ENCODE peak calls at places on chromosomes 6 and 20, in ten cellular contexts. P is AG09309; V is NCI-H2171 treated with DMSO at 0.1 percent for 48 hours; D is G401; F is NCI-H1417; T is AG08396; O is CD4-positive, alpha-beta T cell; H is non-pigmented ciliary epithelial cell; S is amniotic stem cell; C is epithelial cell of esophagus. Y is an unnamed sample.

GRCh38 chr6:5214570-5215052 is 46.1 kb downstream of the LYRM4 start:
- DNase-seq in H (no peak), F (no peak), P (no peak), S (no peak), V (peak; percentile 94), O (no peak), T (peak; percentile 41), D (peak; percentile 50), C (peak; percentile 73), Y (no peak)

GRCh38 chr6:156511570-156511969 is 265.6 kb upstream of the ARID1B start:
- DNase-seq in S (no peak), C (no peak), O (no peak), P (no peak), F (no peak), H (no peak), T (no peak), V (no peak), D (no peak), Y (no peak)

GRCh38 chr6:165960692-165961091 is 207.0 kb downstream of the TBXT start:
- DNase-seq in S (no peak), V (no peak), H (no peak), O (no peak), F (no peak), T (no peak), C (no peak), P (no peak), D (no peak), Y (no peak)

GRCh38 chr6:46032112-46032998 is 16.7 kb upstream of the CLIC5 start:
- DNase-seq in C (peak; percentile 42), D (no peak), V (no peak), P (no peak), T (no peak), F (no peak), O (no peak), S (no peak), H (no peak), Y (no peak)

GRCh38 chr6:100538086-100538485 is 73.4 kb upstream of the SIM1 start:
- DNase-seq in F (no peak), H (no peak), C (no peak), P (no peak), T (no peak), V (no peak), O (no peak), D (no peak), S (no peak), Y (no peak)

GRCh38 chr6:82246802-82247633 is 526 bp downstream of the IBTK start:
- DNase-seq in P (no peak), F (peak; percentile 86), V (peak; percentile 31), T (peak; percentile 62), H (no peak), S (no peak), C (peak; percentile 45), O (no peak), D (peak; percentile 73), Y (no peak)

GRCh38 chr20:57600324-57601210 is 19.7 kb downstream of the ZBP1 start:
- DNase-seq in O (no peak), C (peak; percentile 6), P (no peak), T (no peak), S (no peak), H (no peak), V (no peak), D (no peak), F (no peak), Y (no peak)

GRCh38 chr20:41830702-41831101 is 212.5 kb upstream of the CHD6 start:
- DNase-seq in T (no peak), F (no peak), P (no peak), H (no peak), V (no peak), C (no peak), S (no peak), O (no peak), D (no peak), Y (no peak)

GRCh38 chr20:3244613-3245012 is 5.6 kb upstream of the SLC4A11 start:
- DNase-seq in P (no peak), F (no peak), S (no peak), T (no peak), O (no peak), D (no peak), H (no peak), V (no peak), C (no peak), Y (no peak)

GRCh38 chr20:50762435-50763201 is 31.2 kb downstream of the PARD6B start:
- DNase-seq in O (no peak), T (peak; percentile 46), H (no peak), V (no peak), F (no peak), P (peak; percentile 21), C (peak; percentile 75), D (peak; percentile 89), S (no peak), Y (peak; percentile 36)

GRCh38 chr6:40000964-40001515 is 66.8 kb upstream of the MOCS1 start:
- DNase-seq in F (no peak), D (no peak), P (no peak), O (no peak), C (no peak), T (no peak), S (no peak), V (no peak), H (no peak), Y (no peak)

GRCh38 chr20:57433658-57434389 is 42.6 kb downstream of the RBM38 start:
- DNase-seq in O (no peak), T (no peak), D (no peak), P (no peak), V (no peak), F (no peak), H (no peak), S (no peak), C (no peak), Y (no peak)

GRCh38 chr6:37006793-37007339 is 1.4 kb downstream of the FGD2 start:
- DNase-seq in V (no peak), D (no peak), C (no peak), T (no peak), O (no peak), H (no peak), P (no peak), F (no peak), S (no peak), Y (no peak)

GRCh38 chr6:103750603-103751002 is 1109.1 kb downstream of the HACE1 start:
- DNase-seq in H (no peak), T (no peak), D (no peak), C (no peak), O (no peak), S (no peak), P (no peak), F (no peak), V (no peak), Y (no peak)

GRCh38 chr6:4797590-4797989 is 21.4 kb downstream of the CDYL start:
- DNase-seq in V (no peak), P (no peak), H (no peak), O (no peak), F (no peak), T (no peak), D (no peak), C (peak; percentile 23), S (no peak), Y (no peak)

GRCh38 chr6:138824482-138825134 is 28.7 kb downstream of the ECT2L start:
- DNase-seq in F (no peak), O (peak; percentile 1), T (no peak), P (no peak), C (peak; percentile 59), H (no peak), S (no peak), V (no peak), D (no peak), Y (no peak)

GRCh38 chr6:119148102-119148824 is 69.8 kb upstream of the FAM184A start:
- DNase-seq in V (peak; percentile 67), O (no peak), D (peak; percentile 75), S (peak; percentile 85), T (peak; percentile 64), H (peak; percentile 61), P (peak; percentile 71), F (peak; percentile 76), C (peak; percentile 77), Y (peak; percentile 91)

GRCh38 chr6:169240591-169241390 is 12.9 kb downstream of the THBS2 start:
- DNase-seq in C (peak; percentile 82), V (no peak), H (no peak), S (no peak), P (no peak), F (no peak), O (no peak), D (no peak), T (no peak), Y (no peak)

GRCh38 chr20:53899351-53900167 is 170.8 kb downstream of the BCAS1 start:
- DNase-seq in D (peak; percentile 18), H (no peak), O (peak; percentile 63), P (no peak), C (peak; percentile 88), S (no peak), F (no peak), V (peak; percentile 100), T (peak; percentile 39), Y (no peak)

GRCh38 chr6:56808871-56809359 is 146.0 kb upstream of the BEND6 start:
- DNase-seq in P (no peak), D (peak; percentile 70), C (peak; percentile 82), V (peak; percentile 62), H (peak; percentile 63), F (peak; percentile 39), T (no peak), S (no peak), O (no peak), Y (no peak)

GRCh38 chr6:39882567-39882953 is 51.7 kb downstream of the MOCS1 start:
- DNase-seq in S (peak; percentile 90), H (peak; percentile 95), D (no peak), C (no peak), O (no peak), V (no peak), F (no peak), P (peak; percentile 97), T (peak; percentile 75), Y (peak; percentile 78)

GRCh38 chr20:17995967-17996819 is 27.4 kb downstream of the MGME1 start:
- DNase-seq in S (peak; percentile 31), C (peak; percentile 70), H (no peak), O (peak; percentile 20), D (peak; percentile 84), F (peak; percentile 55), P (peak; percentile 40), T (peak; percentile 71), V (peak; percentile 81), Y (peak; percentile 52)

GRCh38 chr6:93177918-93178317 is 241.4 kb downstream of the EPHA7 start:
- DNase-seq in P (no peak), H (no peak), O (no peak), T (no peak), V (no peak), C (no peak), F (no peak), D (no peak), S (no peak), Y (no peak)

GRCh38 chr20:56223352-56223751 is 25.2 kb upstream of the MC3R start:
- DNase-seq in O (no peak), V (no peak), C (peak; percentile 4), D (no peak), S (no peak), F (no peak), P (no peak), T (no peak), H (no peak), Y (no peak)

GRCh38 chr20:2256132-2256531 is 39.7 kb upstream of the TGM3 start:
- DNase-seq in S (no peak), F (no peak), P (no peak), O (no peak), V (no peak), D (no peak), T (no peak), C (no peak), H (no peak), Y (no peak)

GRCh38 chr6:22003219-22003779 is 293.5 kb downstream of the PRL start:
- DNase-seq in S (peak; percentile 36), F (no peak), H (no peak), P (no peak), T (peak; percentile 12), O (no peak), C (no peak), D (no peak), V (no peak), Y (no peak)

GRCh38 chr20:58012731-58013510 is 215.5 kb downstream of the ANKRD60 start:
- DNase-seq in T (no peak), O (no peak), C (no peak), V (no peak), S (no peak), F (peak; percentile 16), P (no peak), D (no peak), H (no peak), Y (no peak)

GRCh38 chr6:79416931-79417330 is 120.3 kb downstream of the LCA5 start:
- DNase-seq in H (no peak), F (peak; percentile 10), S (no peak), C (no peak), V (no peak), O (no peak), P (no peak), T (no peak), D (no peak), Y (no peak)